ENCODE peak calls at places on chromosomes 2 and 18, in ten cellular contexts. S, O, N, D, Y, T, G, H, M and A are unnamed samples. For H3K36me3, the result is how much of the 10 kb centered on the place peaks cover.

GRCh38 chr18:5197461-5197860 is 404 bp upstream of the AKAIN1 start:
- DNase-seq in S (no peak), O (no peak), N (no peak), D (no peak), Y (no peak), T (no peak), G (no peak), H (no peak), M (peak), A (no peak)

GRCh38 chr18:3870914-3871313 is 420.9 kb downstream of the TGIF1 start:
- DNase-seq in S (no peak), O (no peak), N (no peak), D (no peak), Y (no peak), T (no peak), G (no peak), H (no peak), M (no peak), A (no peak)

GRCh38 chr2:96111257-96111640 is 5.1 kb downstream of the ADRA2B start:
- DNase-seq in S (no peak), O (no peak), N (no peak), D (no peak), Y (no peak), T (no peak), G (no peak), H (peak), M (peak), A (no peak)

GRCh38 chr2:8922431-8922830 is 81.1 kb downstream of the MBOAT2 start:
- DNase-seq in S (no peak), O (no peak), N (no peak), D (no peak), Y (no peak), T (no peak), G (no peak), H (no peak), M (no peak), A (no peak)

GRCh38 chr2:143261986-143262784 is 133.0 kb downstream of the ARHGAP15 start:
- DNase-seq in S (no peak), O (no peak), N (peak), D (no peak), Y (peak), T (no peak), G (no peak), H (no peak), M (no peak), A (no peak)

GRCh38 chr2:66584011-66584410 is 149.1 kb downstream of the MEIS1 start:
- DNase-seq in S (peak), O (no peak), N (no peak), D (no peak), Y (no peak), T (no peak), G (no peak), H (no peak), M (no peak), A (no peak)

GRCh38 chr2:88669371-88670214 is 21.9 kb upstream of the RPIA start:
- DNase-seq in S (no peak), O (no peak), N (no peak), D (no peak), Y (peak), T (no peak), G (no peak), H (no peak), M (peak), A (no peak)

GRCh38 chr2:163715199-163715598 is 20.6 kb downstream of the FIGN start:
- DNase-seq in S (no peak), O (no peak), N (no peak), D (no peak), Y (no peak), T (no peak), G (no peak), H (no peak), M (no peak), A (no peak)

GRCh38 chr2:186518945-186519344 is 32.9 kb downstream of the ZC3H15 start:
- DNase-seq in S (no peak), O (no peak), N (no peak), D (no peak), Y (no peak), T (no peak), G (no peak), H (no peak), M (no peak), A (no peak)

GRCh38 chr18:52781113-52781512 is 441.1 kb downstream of the DCC start:
- DNase-seq in S (no peak), O (no peak), N (no peak), D (no peak), Y (no peak), T (no peak), G (no peak), H (no peak), M (no peak), A (no peak)

GRCh38 chr2:40746150-40746549 is 294.3 kb upstream of the SLC8A1 start:
- DNase-seq in S (no peak), O (no peak), N (no peak), D (peak), Y (no peak), T (no peak), G (no peak), H (no peak), M (no peak), A (no peak)

GRCh38 chr2:109526442-109526970 is 87.3 kb downstream of the SEPTIN10 start:
- DNase-seq in S (no peak), O (no peak), N (no peak), D (no peak), Y (no peak), T (no peak), G (no peak), H (no peak), M (no peak), A (no peak)

GRCh38 chr2:104873689-104874054 is 19.8 kb downstream of the POU3F3 start:
- DNase-seq in S (no peak), O (no peak), N (no peak), D (no peak), Y (no peak), T (no peak), G (no peak), H (no peak), M (no peak), A (no peak)

GRCh38 chr18:7066965-7067555 is 50.5 kb downstream of the LAMA1 start:
- DNase-seq in S (no peak), O (no peak), N (no peak), D (no peak), Y (no peak), T (no peak), G (peak), H (no peak), M (no peak), A (no peak)

GRCh38 chr18:78995740-78996395 is 16.2 kb downstream of the SALL3 start:
- DNase-seq in S (no peak), O (no peak), N (no peak), D (no peak), Y (no peak), T (no peak), G (no peak), H (no peak), M (no peak), A (no peak)

GRCh38 chr18:48800877-48801727 is 149.7 kb downstream of the SMAD7 start:
- DNase-seq in S (peak), O (no peak), N (peak), D (no peak), Y (peak), T (peak), G (no peak), H (peak), M (peak), A (no peak)

DNA sequence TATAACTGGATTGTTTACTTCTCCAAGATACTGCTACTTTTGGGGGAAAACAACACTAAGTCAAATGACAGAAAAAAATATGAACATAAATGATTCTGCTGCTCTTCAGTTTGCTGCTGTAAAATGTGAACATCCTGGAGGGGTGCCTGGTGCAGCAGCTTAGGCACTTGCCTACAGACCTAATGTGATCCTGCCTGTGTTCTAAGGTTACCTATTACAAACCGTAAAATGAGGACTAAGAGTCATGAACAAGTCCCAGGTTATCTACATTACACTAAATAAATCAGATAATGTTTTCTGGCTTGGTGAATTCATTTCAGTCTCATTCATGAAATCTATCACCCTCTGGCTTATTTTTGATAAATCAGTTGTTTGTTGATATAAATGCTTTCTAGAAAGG is 38.4 kb upstream of the ERCC3 start:
- DNase-seq in S (no peak), O (no peak), N (no peak), D (no peak), Y (no peak), T (no peak), G (no peak), H (no peak), M (no peak), A (no peak)
- H3K36me3 ChIP-seq in S (under half), O (under half), N (half or more), D (under half), Y (half or more), T (under half), G (under half), H (under half), M (under half), A (under half)

GRCh38 chr2:24707141-24707540 is 86.0 kb downstream of the PTRHD1 start:
- DNase-seq in S (no peak), O (no peak), N (no peak), D (no peak), Y (no peak), T (no peak), G (no peak), H (no peak), M (no peak), A (no peak)

GRCh38 chr2:24711881-24712280 is 81.3 kb downstream of the PTRHD1 start:
- DNase-seq in S (no peak), O (no peak), N (no peak), D (no peak), Y (no peak), T (no peak), G (no peak), H (no peak), M (no peak), A (no peak)

GRCh38 chr2:24708537-24709152 is 84.5 kb downstream of the PTRHD1 start:
- DNase-seq in S (no peak), O (no peak), N (no peak), D (no peak), Y (no peak), T (no peak), G (no peak), H (no peak), M (no peak), A (no peak)

DNA sequence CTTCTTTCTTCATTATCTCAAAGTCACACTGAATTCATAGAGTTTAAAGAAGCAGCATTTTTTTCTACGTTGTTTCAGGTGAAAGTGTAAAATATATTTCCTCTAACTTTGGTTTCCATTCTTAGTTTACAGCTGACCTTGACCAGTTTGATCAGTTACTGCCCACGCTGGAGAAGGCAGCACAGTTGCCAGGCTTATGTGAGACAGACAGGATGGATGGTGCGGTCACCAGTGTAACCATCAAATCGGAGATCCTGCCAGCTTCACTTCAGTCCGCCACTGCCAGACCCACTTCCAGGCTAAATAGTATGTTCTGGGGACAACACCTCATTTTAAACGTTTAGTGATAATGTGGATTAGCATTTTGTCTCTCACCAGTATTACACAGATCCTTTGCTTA is 82.4 kb downstream of the PTRHD1 start:
- DNase-seq in S (no peak), O (no peak), N (no peak), D (no peak), Y (no peak), T (no peak), G (no peak), H (no peak), M (no peak), A (no peak)
- H3K36me3 ChIP-seq in S (under half), O (under half), N (half or more), D (under half), Y (under half), T (under half), G (under half), H (under half), M (under half), A (under half)

DNA sequence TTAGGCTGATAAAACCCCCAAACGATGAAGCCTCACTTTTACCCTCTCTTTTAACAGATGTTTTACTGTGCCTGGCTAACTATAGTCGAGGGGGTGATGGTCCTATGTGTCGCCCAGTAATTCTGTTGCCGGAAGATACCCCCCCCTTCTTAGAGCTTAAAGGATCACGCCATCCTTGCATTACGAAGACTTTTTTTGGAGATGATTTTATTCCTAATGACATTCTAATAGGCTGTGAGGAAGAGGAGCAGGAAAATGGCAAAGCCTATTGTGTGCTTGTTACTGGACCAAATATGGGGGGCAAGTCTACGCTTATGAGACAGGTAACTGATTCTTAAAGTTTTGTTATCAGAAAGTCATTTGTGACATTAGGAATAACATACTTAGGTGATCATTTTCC is 20.4 kb downstream of the MSH6 start:
- DNase-seq in S (no peak), O (no peak), N (no peak), D (no peak), Y (no peak), T (no peak), G (no peak), H (no peak), M (no peak), A (no peak)
- H3K36me3 ChIP-seq in S (under half), O (half or more), N (half or more), D (under half), Y (half or more), T (under half), G (half or more), H (half or more), M (half or more), A (under half)

DNA sequence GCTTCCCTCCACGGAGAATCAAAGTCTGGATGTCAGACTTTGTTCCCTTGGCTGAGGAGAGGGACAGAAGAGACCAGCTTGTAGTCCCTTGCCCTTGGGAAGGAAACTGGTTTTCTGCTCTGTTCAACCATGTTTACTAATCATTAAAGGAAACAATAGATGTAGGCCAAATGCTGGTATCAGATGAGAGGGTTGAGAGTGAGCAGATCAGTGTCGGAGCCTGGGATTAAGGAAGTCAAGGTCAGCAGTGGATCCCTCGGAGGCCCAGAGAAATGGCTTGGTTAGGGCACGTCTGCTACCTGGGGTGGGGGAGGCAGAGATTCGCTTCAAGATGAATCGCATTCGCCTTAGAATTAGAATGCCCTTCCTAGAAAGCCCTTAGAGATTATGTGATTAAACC is 109.1 kb downstream of the MYCN start:
- DNase-seq in S (no peak), O (no peak), N (no peak), D (no peak), Y (no peak), T (no peak), G (no peak), H (no peak), M (peak), A (no peak)
- H3K36me3 ChIP-seq in S (under half), O (under half), N (under half), D (under half), Y (under half), T (under half), G (under half), H (under half), M (under half), A (under half)